ENCODE peak calls at places on chromosomes 11 and 22, in nine cellular contexts. One of them, this sample, is unnamed.
A peak's percentile ranks its signal among the peaks of the same experiment; 100 is the strongest.

GRCh38 chr11:16292167-16292859 is 64.0 kb downstream of the SOX6 start:
- DNase-seq in body of pancreas: no peak
- DNase-seq in cardiac fibroblast: no peak
- DNase-seq in endodermal cell: no peak
- DNase-seq in heart left ventricle: no peak
- DNase-seq in uterus: no peak
- DNase-seq in cardiac muscle cell: no peak
- DNase-seq in fibroblast of lung: no peak
- DNase-seq in CD8-positive, alpha-beta T cell: no peak
- DNase-seq in this sample: no peak

GRCh38 chr11:128548655-128549255 is 38.6 kb downstream of the ETS1 start:
- DNase-seq in body of pancreas: peak; percentile 45
- DNase-seq in fibroblast of lung: peak; percentile 80
- DNase-seq in cardiac fibroblast: peak; percentile 39
- DNase-seq in heart left ventricle: peak; percentile 85
- DNase-seq in CD8-positive, alpha-beta T cell: peak; percentile 24
- DNase-seq in endodermal cell: peak; percentile 78
- DNase-seq in uterus: peak; percentile 70
- DNase-seq in cardiac muscle cell: peak; percentile 44
- DNase-seq in this sample: peak; percentile 56

GRCh38 chr22:38706101-38706884 is 549 bp downstream of the GTPBP1 start:
- DNase-seq in body of pancreas: peak; percentile 51
- DNase-seq in fibroblast of lung: peak; percentile 45
- DNase-seq in cardiac fibroblast: peak; percentile 35
- DNase-seq in CD8-positive, alpha-beta T cell: peak; percentile 30
- DNase-seq in uterus: peak; percentile 54
- DNase-seq in endodermal cell: peak; percentile 68
- DNase-seq in heart left ventricle: peak; percentile 53
- DNase-seq in cardiac muscle cell: peak; percentile 60
- DNase-seq in this sample: peak; percentile 36

GRCh38 chr22:47572443-47572842 is 810.0 kb downstream of the TBC1D22A start:
- DNase-seq in fibroblast of lung: no peak
- DNase-seq in body of pancreas: no peak
- DNase-seq in endodermal cell: no peak
- DNase-seq in cardiac fibroblast: no peak
- DNase-seq in cardiac muscle cell: no peak
- DNase-seq in CD8-positive, alpha-beta T cell: no peak
- DNase-seq in uterus: no peak
- DNase-seq in heart left ventricle: no peak
- DNase-seq in this sample: no peak

GRCh38 chr22:42914511-42915076 is 57.5 kb upstream of the ARFGAP3 start:
- DNase-seq in heart left ventricle: no peak
- DNase-seq in uterus: no peak
- DNase-seq in CD8-positive, alpha-beta T cell: no peak
- DNase-seq in fibroblast of lung: no peak
- DNase-seq in body of pancreas: peak; percentile 80
- DNase-seq in cardiac fibroblast: no peak
- DNase-seq in cardiac muscle cell: no peak
- DNase-seq in endodermal cell: no peak
- DNase-seq in this sample: no peak

GRCh38 chr11:35334385-35335090 is 84.8 kb downstream of the SLC1A2 start:
- DNase-seq in cardiac fibroblast: peak; percentile 83
- DNase-seq in heart left ventricle: no peak
- DNase-seq in uterus: no peak
- DNase-seq in fibroblast of lung: no peak
- DNase-seq in CD8-positive, alpha-beta T cell: peak; percentile 25
- DNase-seq in cardiac muscle cell: no peak
- DNase-seq in endodermal cell: no peak
- DNase-seq in body of pancreas: no peak
- DNase-seq in this sample: peak; percentile 49

GRCh38 chr11:103845331-103845730 is 191.1 kb upstream of the DDI1 start:
- DNase-seq in body of pancreas: no peak
- DNase-seq in cardiac fibroblast: no peak
- DNase-seq in CD8-positive, alpha-beta T cell: no peak
- DNase-seq in uterus: no peak
- DNase-seq in fibroblast of lung: no peak
- DNase-seq in cardiac muscle cell: no peak
- DNase-seq in endodermal cell: no peak
- DNase-seq in heart left ventricle: no peak
- DNase-seq in this sample: no peak

GRCh38 chr22:21623402-21623970 is 6.3 kb downstream of the YDJC start:
- DNase-seq in uterus: no peak
- DNase-seq in body of pancreas: no peak
- DNase-seq in fibroblast of lung: no peak
- DNase-seq in heart left ventricle: no peak
- DNase-seq in CD8-positive, alpha-beta T cell: no peak
- DNase-seq in endodermal cell: no peak
- DNase-seq in cardiac fibroblast: no peak
- DNase-seq in cardiac muscle cell: no peak
- DNase-seq in this sample: no peak

GRCh38 chr11:33391893-33392251 is 134.7 kb downstream of the HIPK3 start:
- DNase-seq in body of pancreas: no peak
- DNase-seq in endodermal cell: no peak
- DNase-seq in heart left ventricle: no peak
- DNase-seq in cardiac fibroblast: no peak
- DNase-seq in fibroblast of lung: no peak
- DNase-seq in cardiac muscle cell: no peak
- DNase-seq in CD8-positive, alpha-beta T cell: no peak
- DNase-seq in uterus: no peak
- DNase-seq in this sample: no peak

GRCh38 chr11:78290293-78291176 is 101.8 kb downstream of the USP35 start:
- DNase-seq in body of pancreas: no peak
- DNase-seq in uterus: no peak
- DNase-seq in cardiac fibroblast: peak; percentile 94
- DNase-seq in heart left ventricle: no peak
- DNase-seq in endodermal cell: no peak
- DNase-seq in CD8-positive, alpha-beta T cell: no peak
- DNase-seq in cardiac muscle cell: no peak
- DNase-seq in fibroblast of lung: peak; percentile 90
- DNase-seq in this sample: peak; percentile 96

GRCh38 chr11:101091781-101092180 is 37.8 kb downstream of the PGR start:
- DNase-seq in fibroblast of lung: no peak
- DNase-seq in cardiac muscle cell: no peak
- DNase-seq in uterus: no peak
- DNase-seq in CD8-positive, alpha-beta T cell: no peak
- DNase-seq in cardiac fibroblast: no peak
- DNase-seq in heart left ventricle: no peak
- DNase-seq in endodermal cell: no peak
- DNase-seq in body of pancreas: no peak
- DNase-seq in this sample: no peak

GRCh38 chr11:44733877-44734276 is 7.1 kb downstream of the TSPAN18 start:
- DNase-seq in endodermal cell: peak; percentile 69
- DNase-seq in CD8-positive, alpha-beta T cell: no peak
- DNase-seq in heart left ventricle: no peak
- DNase-seq in uterus: no peak
- DNase-seq in fibroblast of lung: no peak
- DNase-seq in cardiac fibroblast: no peak
- DNase-seq in cardiac muscle cell: peak; percentile 80
- DNase-seq in body of pancreas: no peak
- DNase-seq in this sample: no peak

GRCh38 chr11:70477607-70478006 is 79.3 kb downstream of the CTTN start:
- DNase-seq in cardiac muscle cell: peak; percentile 23
- DNase-seq in uterus: no peak
- DNase-seq in body of pancreas: no peak
- DNase-seq in endodermal cell: no peak
- DNase-seq in fibroblast of lung: no peak
- DNase-seq in heart left ventricle: peak; percentile 38
- DNase-seq in cardiac fibroblast: no peak
- DNase-seq in CD8-positive, alpha-beta T cell: no peak
- DNase-seq in this sample: no peak

GRCh38 chr11:76025068-76025467 is 181.2 kb downstream of the WNT11 start:
- DNase-seq in heart left ventricle: no peak
- DNase-seq in body of pancreas: no peak
- DNase-seq in CD8-positive, alpha-beta T cell: no peak
- DNase-seq in endodermal cell: no peak
- DNase-seq in fibroblast of lung: peak; percentile 73
- DNase-seq in cardiac fibroblast: peak; percentile 85
- DNase-seq in cardiac muscle cell: no peak
- DNase-seq in uterus: no peak
- DNase-seq in this sample: peak; percentile 62

GRCh38 chr11:115317428-115318185 is 186.6 kb downstream of the CADM1 start:
- DNase-seq in body of pancreas: no peak
- DNase-seq in heart left ventricle: no peak
- DNase-seq in cardiac fibroblast: no peak
- DNase-seq in endodermal cell: no peak
- DNase-seq in CD8-positive, alpha-beta T cell: no peak
- DNase-seq in cardiac muscle cell: no peak
- DNase-seq in uterus: no peak
- DNase-seq in fibroblast of lung: peak; percentile 68
- DNase-seq in this sample: no peak

GRCh38 chr11:67666303-67666645 is 8.1 kb downstream of the ALDH3B2 start:
- DNase-seq in uterus: no peak
- DNase-seq in CD8-positive, alpha-beta T cell: no peak
- DNase-seq in cardiac fibroblast: no peak
- DNase-seq in endodermal cell: no peak
- DNase-seq in body of pancreas: no peak
- DNase-seq in heart left ventricle: no peak
- DNase-seq in fibroblast of lung: no peak
- DNase-seq in cardiac muscle cell: no peak
- DNase-seq in this sample: no peak

GRCh38 chr11:67664696-67665536 is 9.5 kb downstream of the ALDH3B2 start:
- DNase-seq in cardiac fibroblast: no peak
- DNase-seq in CD8-positive, alpha-beta T cell: no peak
- DNase-seq in endodermal cell: no peak
- DNase-seq in cardiac muscle cell: no peak
- DNase-seq in uterus: no peak
- DNase-seq in heart left ventricle: no peak
- DNase-seq in body of pancreas: no peak
- DNase-seq in fibroblast of lung: no peak
- DNase-seq in this sample: no peak

GRCh38 chr11:67666676-67667489 is 7.5 kb downstream of the ALDH3B2 start:
- DNase-seq in fibroblast of lung: no peak
- DNase-seq in uterus: no peak
- DNase-seq in cardiac muscle cell: no peak
- DNase-seq in heart left ventricle: no peak
- DNase-seq in cardiac fibroblast: no peak
- DNase-seq in body of pancreas: no peak
- DNase-seq in CD8-positive, alpha-beta T cell: no peak
- DNase-seq in endodermal cell: no peak
- DNase-seq in this sample: no peak

GRCh38 chr11:67664213-67664585 is 10.2 kb downstream of the ALDH3B2 start:
- DNase-seq in heart left ventricle: no peak
- DNase-seq in body of pancreas: no peak
- DNase-seq in fibroblast of lung: no peak
- DNase-seq in cardiac muscle cell: no peak
- DNase-seq in CD8-positive, alpha-beta T cell: no peak
- DNase-seq in uterus: no peak
- DNase-seq in cardiac fibroblast: no peak
- DNase-seq in endodermal cell: no peak
- DNase-seq in this sample: no peak

GRCh38 chr11:67665537-67666302 is 8.7 kb downstream of the ALDH3B2 start:
- DNase-seq in endodermal cell: peak; percentile 60
- DNase-seq in cardiac fibroblast: no peak
- DNase-seq in heart left ventricle: no peak
- DNase-seq in body of pancreas: peak; percentile 62
- DNase-seq in uterus: no peak
- DNase-seq in cardiac muscle cell: peak; percentile 23
- DNase-seq in CD8-positive, alpha-beta T cell: no peak
- DNase-seq in fibroblast of lung: no peak
- DNase-seq in this sample: no peak
- TF ChIP-seq CTCF in endodermal cell: peak; percentile 52
- TF ChIP-seq CTCF in cardiac fibroblast: no peak
- TF ChIP-seq CTCF in heart left ventricle: no peak
- TF ChIP-seq CTCF in body of pancreas: peak; percentile 52
- TF ChIP-seq CTCF in uterus: no peak
- TF ChIP-seq CTCF in cardiac muscle cell: no peak
- TF ChIP-seq CTCF in CD8-positive, alpha-beta T cell: no peak
- TF ChIP-seq CTCF in fibroblast of lung: no peak
- TF ChIP-seq CTCF in this sample: no peak

GRCh38 chr22:23446796-23447350 is 133.2 kb downstream of the IGLL1 start:
- DNase-seq in fibroblast of lung: no peak
- DNase-seq in cardiac muscle cell: no peak
- DNase-seq in cardiac fibroblast: no peak
- DNase-seq in uterus: no peak
- DNase-seq in body of pancreas: no peak
- DNase-seq in CD8-positive, alpha-beta T cell: no peak
- DNase-seq in heart left ventricle: no peak
- DNase-seq in endodermal cell: no peak
- DNase-seq in this sample: no peak
- TF ChIP-seq CTCF in fibroblast of lung: no peak
- TF ChIP-seq CTCF in cardiac muscle cell: no peak
- TF ChIP-seq CTCF in cardiac fibroblast: no peak
- TF ChIP-seq CTCF in uterus: no peak
- TF ChIP-seq CTCF in body of pancreas: no peak
- TF ChIP-seq CTCF in CD8-positive, alpha-beta T cell: no peak
- TF ChIP-seq CTCF in heart left ventricle: no peak
- TF ChIP-seq CTCF in endodermal cell: no peak
- TF ChIP-seq CTCF in this sample: no peak

GRCh38 chr11:13964771-13965074 is 2.2 kb downstream of the SPON1 start:
- DNase-seq in CD8-positive, alpha-beta T cell: no peak
- DNase-seq in cardiac muscle cell: no peak
- DNase-seq in uterus: no peak
- DNase-seq in body of pancreas: no peak
- DNase-seq in fibroblast of lung: no peak
- DNase-seq in cardiac fibroblast: no peak
- DNase-seq in endodermal cell: no peak
- DNase-seq in heart left ventricle: no peak
- DNase-seq in this sample: no peak
- TF ChIP-seq CTCF in CD8-positive, alpha-beta T cell: no peak
- TF ChIP-seq CTCF in cardiac muscle cell: no peak
- TF ChIP-seq CTCF in uterus: no peak
- TF ChIP-seq CTCF in body of pancreas: no peak
- TF ChIP-seq CTCF in fibroblast of lung: no peak
- TF ChIP-seq CTCF in cardiac fibroblast: no peak
- TF ChIP-seq CTCF in endodermal cell: no peak
- TF ChIP-seq CTCF in heart left ventricle: no peak
- TF ChIP-seq CTCF in this sample: no peak

GRCh38 chr11:6472934-6473333 is 807 bp downstream of the TRIM3 start:
- DNase-seq in endodermal cell: peak; percentile 57
- DNase-seq in cardiac fibroblast: no peak
- DNase-seq in body of pancreas: no peak
- DNase-seq in uterus: no peak
- DNase-seq in cardiac muscle cell: no peak
- DNase-seq in CD8-positive, alpha-beta T cell: no peak
- DNase-seq in heart left ventricle: no peak
- DNase-seq in fibroblast of lung: no peak
- DNase-seq in this sample: no peak

GRCh38 chr11:6474806-6475500 is 1.2 kb upstream of the TRIM3 start:
- DNase-seq in cardiac fibroblast: no peak
- DNase-seq in fibroblast of lung: no peak
- DNase-seq in endodermal cell: no peak
- DNase-seq in CD8-positive, alpha-beta T cell: no peak
- DNase-seq in cardiac muscle cell: no peak
- DNase-seq in uterus: no peak
- DNase-seq in heart left ventricle: no peak
- DNase-seq in body of pancreas: no peak
- DNase-seq in this sample: no peak

GRCh38 chr11:6475936-6476335 is 2.2 kb upstream of the TRIM3 start:
- DNase-seq in endodermal cell: peak; percentile 59
- DNase-seq in fibroblast of lung: no peak
- DNase-seq in uterus: no peak
- DNase-seq in cardiac fibroblast: no peak
- DNase-seq in heart left ventricle: no peak
- DNase-seq in CD8-positive, alpha-beta T cell: no peak
- DNase-seq in body of pancreas: peak; percentile 79
- DNase-seq in cardiac muscle cell: no peak
- DNase-seq in this sample: no peak

GRCh38 chr11:6474423-6474792 is 667 bp upstream of the TRIM3 start:
- DNase-seq in fibroblast of lung: no peak
- DNase-seq in CD8-positive, alpha-beta T cell: no peak
- DNase-seq in uterus: no peak
- DNase-seq in body of pancreas: no peak
- DNase-seq in heart left ventricle: no peak
- DNase-seq in cardiac muscle cell: no peak
- DNase-seq in cardiac fibroblast: no peak
- DNase-seq in endodermal cell: no peak
- DNase-seq in this sample: no peak

GRCh38 chr11:6473481-6474422 is at the start of gene TRIM3:
- DNase-seq in endodermal cell: peak; percentile 98
- DNase-seq in uterus: peak; percentile 93
- DNase-seq in body of pancreas: peak; percentile 96
- DNase-seq in CD8-positive, alpha-beta T cell: peak; percentile 76
- DNase-seq in cardiac muscle cell: peak; percentile 93
- DNase-seq in heart left ventricle: peak; percentile 97
- DNase-seq in cardiac fibroblast: peak; percentile 83
- DNase-seq in fibroblast of lung: peak; percentile 84
- DNase-seq in this sample: peak; percentile 86
- TF ChIP-seq CTCF in endodermal cell: peak; percentile 53
- TF ChIP-seq CTCF in uterus: peak; percentile 34
- TF ChIP-seq CTCF in body of pancreas: no peak
- TF ChIP-seq CTCF in CD8-positive, alpha-beta T cell: no peak
- TF ChIP-seq CTCF in cardiac muscle cell: peak; percentile 46
- TF ChIP-seq CTCF in heart left ventricle: peak; percentile 47
- TF ChIP-seq CTCF in cardiac fibroblast: peak; percentile 27
- TF ChIP-seq CTCF in fibroblast of lung: peak; percentile 55
- TF ChIP-seq CTCF in this sample: peak; percentile 42